ENCODE peak calls at places on chromosomes 13 and 19, in six cellular contexts. One of them, this sample, is unnamed.
A peak's percentile ranks its signal among the peaks of the same experiment; 100 is the strongest.

GRCh38 chr13:94558721-94559120 is 37.2 kb downstream of the TGDS start:
- DNase-seq in tibial nerve: no peak
- DNase-seq in mucosa of descending colon: no peak
- DNase-seq in transverse colon: no peak
- DNase-seq in GM06990: no peak
- DNase-seq in psoas muscle: no peak
- DNase-seq in this sample: no peak

GRCh38 chr13:97273341-97273831 is 51.3 kb downstream of the MBNL2 start:
- DNase-seq in tibial nerve: no peak
- DNase-seq in mucosa of descending colon: no peak
- DNase-seq in transverse colon: no peak
- DNase-seq in GM06990: no peak
- DNase-seq in psoas muscle: no peak
- DNase-seq in this sample: no peak

GRCh38 chr13:43663474-43664090 is 123.2 kb downstream of the ENOX1 start:
- DNase-seq in tibial nerve: no peak
- DNase-seq in mucosa of descending colon: no peak
- DNase-seq in transverse colon: no peak
- DNase-seq in GM06990: no peak
- DNase-seq in psoas muscle: no peak
- DNase-seq in this sample: no peak

GRCh38 chr19:2616741-2617392 is 85.6 kb downstream of the GNG7 start:
- DNase-seq in tibial nerve: no peak
- DNase-seq in mucosa of descending colon: no peak
- DNase-seq in transverse colon: peak; percentile 50
- DNase-seq in GM06990: no peak
- DNase-seq in psoas muscle: no peak
- DNase-seq in this sample: peak; percentile 77

GRCh38 chr13:45162821-45163220 is 38.0 kb downstream of the KCTD4 start:
- DNase-seq in tibial nerve: no peak
- DNase-seq in mucosa of descending colon: no peak
- DNase-seq in transverse colon: no peak
- DNase-seq in GM06990: no peak
- DNase-seq in psoas muscle: no peak
- DNase-seq in this sample: no peak

GRCh38 chr19:5434970-5435641 is 20.1 kb upstream of the ZNRF4 start:
- DNase-seq in tibial nerve: no peak
- DNase-seq in mucosa of descending colon: no peak
- DNase-seq in transverse colon: no peak
- DNase-seq in GM06990: no peak
- DNase-seq in psoas muscle: no peak
- DNase-seq in this sample: no peak

GRCh38 chr13:106104281-106104901 is 431.1 kb downstream of the EFNB2 start:
- DNase-seq in tibial nerve: no peak
- DNase-seq in mucosa of descending colon: no peak
- DNase-seq in transverse colon: no peak
- DNase-seq in GM06990: no peak
- DNase-seq in psoas muscle: no peak
- DNase-seq in this sample: no peak

GRCh38 chr13:43268632-43269031 is 245.2 kb downstream of the DNAJC15 start:
- DNase-seq in tibial nerve: no peak
- DNase-seq in mucosa of descending colon: no peak
- DNase-seq in transverse colon: no peak
- DNase-seq in GM06990: no peak
- DNase-seq in psoas muscle: no peak
- DNase-seq in this sample: no peak

GRCh38 chr13:109706015-109706715 is 80.2 kb downstream of the IRS2 start:
- DNase-seq in tibial nerve: no peak
- DNase-seq in mucosa of descending colon: no peak
- DNase-seq in transverse colon: no peak
- DNase-seq in GM06990: no peak
- DNase-seq in psoas muscle: no peak
- DNase-seq in this sample: no peak

GRCh38 chr13:79663977-79664636 is 183.2 kb downstream of the NDFIP2 start:
- DNase-seq in tibial nerve: no peak
- DNase-seq in mucosa of descending colon: no peak
- DNase-seq in transverse colon: no peak
- DNase-seq in GM06990: no peak
- DNase-seq in psoas muscle: no peak
- DNase-seq in this sample: no peak

GRCh38 chr13:72808917-72809500 is 27.1 kb downstream of the PIBF1 start:
- DNase-seq in tibial nerve: no peak
- DNase-seq in mucosa of descending colon: no peak
- DNase-seq in transverse colon: no peak
- DNase-seq in GM06990: no peak
- DNase-seq in psoas muscle: no peak
- DNase-seq in this sample: no peak

GRCh38 chr19:29583196-29584006 is 22.7 kb upstream of the POP4 start:
- DNase-seq in tibial nerve: no peak
- DNase-seq in mucosa of descending colon: no peak
- DNase-seq in transverse colon: no peak
- DNase-seq in GM06990: no peak
- DNase-seq in psoas muscle: no peak
- DNase-seq in this sample: no peak

GRCh38 chr13:113982296-113982661 is 8.4 kb upstream of the C13orf46 start:
- DNase-seq in tibial nerve: no peak
- DNase-seq in mucosa of descending colon: no peak
- DNase-seq in transverse colon: no peak
- DNase-seq in GM06990: no peak
- DNase-seq in psoas muscle: peak; percentile 39
- DNase-seq in this sample: peak; percentile 56

GRCh38 chr13:109858319-109858718 is 71.9 kb upstream of the IRS2 start:
- DNase-seq in tibial nerve: no peak
- DNase-seq in mucosa of descending colon: no peak
- DNase-seq in transverse colon: no peak
- DNase-seq in GM06990: no peak
- DNase-seq in psoas muscle: no peak
- DNase-seq in this sample: no peak

GRCh38 chr13:22801402-22802003 is 379.3 kb upstream of the SGCG start:
- DNase-seq in tibial nerve: no peak
- DNase-seq in mucosa of descending colon: peak; percentile 24
- DNase-seq in transverse colon: no peak
- DNase-seq in GM06990: no peak
- DNase-seq in psoas muscle: no peak
- DNase-seq in this sample: no peak

GRCh38 chr13:80050252-80050651 is 290.7 kb downstream of the SPRY2 start:
- DNase-seq in tibial nerve: no peak
- DNase-seq in mucosa of descending colon: no peak
- DNase-seq in transverse colon: no peak
- DNase-seq in GM06990: no peak
- DNase-seq in psoas muscle: no peak
- DNase-seq in this sample: no peak

GRCh38 chr13:42894765-42895181 is 97.3 kb downstream of the EPSTI1 start:
- DNase-seq in tibial nerve: no peak
- DNase-seq in mucosa of descending colon: peak; percentile 43
- DNase-seq in transverse colon: no peak
- DNase-seq in GM06990: no peak
- DNase-seq in psoas muscle: no peak
- DNase-seq in this sample: no peak

GRCh38 chr19:52789440-52789839 is 2.8 kb upstream of the ZNF600 start:
- DNase-seq in tibial nerve: no peak
- DNase-seq in mucosa of descending colon: no peak
- DNase-seq in transverse colon: no peak
- DNase-seq in GM06990: no peak
- DNase-seq in psoas muscle: no peak
- DNase-seq in this sample: no peak

GRCh38 chr19:41341669-41342490 is 11.8 kb downstream of the TGFB1 start:
- DNase-seq in tibial nerve: no peak
- DNase-seq in mucosa of descending colon: peak; percentile 68
- DNase-seq in transverse colon: peak; percentile 36
- DNase-seq in GM06990: no peak
- DNase-seq in psoas muscle: no peak
- DNase-seq in this sample: no peak
- TF ChIP-seq CTCF in tibial nerve: no peak
- TF ChIP-seq CTCF in mucosa of descending colon: no peak
- TF ChIP-seq CTCF in transverse colon: peak; percentile 18
- TF ChIP-seq CTCF in GM06990: no peak
- TF ChIP-seq CTCF in psoas muscle: no peak
- TF ChIP-seq CTCF in this sample: no peak

GRCh38 chr13:98390086-98390697 is 186.7 kb downstream of the STK24 start:
- DNase-seq in tibial nerve: no peak
- DNase-seq in mucosa of descending colon: no peak
- DNase-seq in transverse colon: no peak
- DNase-seq in GM06990: no peak
- DNase-seq in psoas muscle: no peak
- DNase-seq in this sample: no peak
- TF ChIP-seq CTCF in tibial nerve: no peak
- TF ChIP-seq CTCF in mucosa of descending colon: no peak
- TF ChIP-seq CTCF in transverse colon: no peak
- TF ChIP-seq CTCF in GM06990: no peak
- TF ChIP-seq CTCF in psoas muscle: no peak
- TF ChIP-seq CTCF in this sample: no peak

GRCh38 chr19:54180691-54181091 is 7.7 kb upstream of the TMC4 start:
- DNase-seq in tibial nerve: no peak
- DNase-seq in mucosa of descending colon: no peak
- DNase-seq in transverse colon: no peak
- DNase-seq in GM06990: no peak
- DNase-seq in psoas muscle: no peak
- DNase-seq in this sample: no peak

GRCh38 chr19:54186351-54186750 is 3.0 kb downstream of the MBOAT7 start:
- DNase-seq in tibial nerve: no peak
- DNase-seq in mucosa of descending colon: peak; percentile 24
- DNase-seq in transverse colon: no peak
- DNase-seq in GM06990: no peak
- DNase-seq in psoas muscle: peak; percentile 23
- DNase-seq in this sample: no peak

GRCh38 chr19:54186934-54187381 is 2.4 kb downstream of the MBOAT7 start:
- DNase-seq in tibial nerve: no peak
- DNase-seq in mucosa of descending colon: peak; percentile 90
- DNase-seq in transverse colon: peak; percentile 90
- DNase-seq in GM06990: no peak
- DNase-seq in psoas muscle: peak; percentile 50
- DNase-seq in this sample: no peak

GRCh38 chr19:54179921-54180452 is 7.0 kb upstream of the TMC4 start:
- DNase-seq in tibial nerve: no peak
- DNase-seq in mucosa of descending colon: peak; percentile 83
- DNase-seq in transverse colon: peak; percentile 79
- DNase-seq in GM06990: no peak
- DNase-seq in psoas muscle: no peak
- DNase-seq in this sample: no peak

GRCh38 chr19:54183431-54183830 is 5.9 kb downstream of the MBOAT7 start:
- DNase-seq in tibial nerve: no peak
- DNase-seq in mucosa of descending colon: no peak
- DNase-seq in transverse colon: no peak
- DNase-seq in GM06990: no peak
- DNase-seq in psoas muscle: peak; percentile 44
- DNase-seq in this sample: no peak
- TF ChIP-seq CTCF in tibial nerve: no peak
- TF ChIP-seq CTCF in mucosa of descending colon: no peak
- TF ChIP-seq CTCF in transverse colon: no peak
- TF ChIP-seq CTCF in GM06990: no peak
- TF ChIP-seq CTCF in psoas muscle: no peak
- TF ChIP-seq CTCF in this sample: no peak

DNA sequence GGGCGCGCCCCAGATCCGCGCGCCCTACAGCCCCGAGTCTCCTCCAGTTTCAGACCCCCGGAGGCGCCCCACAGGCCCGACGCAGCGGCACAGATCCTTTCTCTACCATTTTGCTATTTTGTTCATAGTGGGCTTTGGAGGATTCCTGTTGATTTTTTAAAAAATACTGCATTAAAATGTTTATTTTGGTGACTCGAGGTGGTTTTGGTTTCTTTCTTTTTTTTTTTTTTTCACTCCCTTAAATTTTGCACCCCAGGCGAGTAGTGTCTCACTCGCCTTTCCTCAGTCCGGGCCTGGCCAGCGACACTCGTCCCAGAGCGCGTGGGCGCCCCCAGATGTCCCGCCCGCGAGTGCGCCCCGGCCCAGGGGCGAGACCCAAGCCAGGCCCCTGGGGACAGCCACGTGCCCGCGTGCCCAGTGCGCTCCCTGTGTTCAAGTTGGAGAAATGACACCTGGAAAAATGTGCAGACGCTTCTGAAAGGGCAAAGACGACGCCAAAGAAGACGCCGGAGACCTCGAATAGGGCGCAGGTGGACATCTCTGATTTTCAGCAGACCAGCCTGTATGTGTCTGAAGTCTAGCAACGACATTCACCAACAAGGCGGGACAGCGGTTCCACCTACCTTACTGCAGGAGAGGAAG is 478 bp upstream of the INSR start:
- DNase-seq in tibial nerve: peak; percentile 54
- DNase-seq in mucosa of descending colon: peak; percentile 75
- DNase-seq in transverse colon: peak; percentile 83
- DNase-seq in GM06990: peak; percentile 81
- DNase-seq in psoas muscle: peak; percentile 93
- DNase-seq in this sample: peak; percentile 85
- TF ChIP-seq CTCF in tibial nerve: peak; percentile 13
- TF ChIP-seq CTCF in mucosa of descending colon: peak; percentile 24
- TF ChIP-seq CTCF in transverse colon: peak; percentile 37
- TF ChIP-seq CTCF in GM06990: peak; percentile 49
- TF ChIP-seq CTCF in psoas muscle: peak; percentile 41
- TF ChIP-seq CTCF in this sample: peak; percentile 31

GRCh38 chr13:85879014-85879413 is 79.8 kb upstream of the SLITRK6 start:
- DNase-seq in tibial nerve: no peak
- DNase-seq in mucosa of descending colon: no peak
- DNase-seq in transverse colon: no peak
- DNase-seq in GM06990: no peak
- DNase-seq in psoas muscle: no peak
- DNase-seq in this sample: no peak
- TF ChIP-seq CTCF in tibial nerve: no peak
- TF ChIP-seq CTCF in mucosa of descending colon: no peak
- TF ChIP-seq CTCF in transverse colon: no peak
- TF ChIP-seq CTCF in GM06990: no peak
- TF ChIP-seq CTCF in psoas muscle: no peak
- TF ChIP-seq CTCF in this sample: no peak

GRCh38 chr19:3969435-3970312 is 1.2 kb downstream of the DAPK3 start:
- DNase-seq in tibial nerve: no peak
- DNase-seq in mucosa of descending colon: no peak
- DNase-seq in transverse colon: no peak
- DNase-seq in GM06990: no peak
- DNase-seq in psoas muscle: peak; percentile 78
- DNase-seq in this sample: peak; percentile 80
- TF ChIP-seq CTCF in tibial nerve: no peak
- TF ChIP-seq CTCF in mucosa of descending colon: no peak
- TF ChIP-seq CTCF in transverse colon: no peak
- TF ChIP-seq CTCF in GM06990: no peak
- TF ChIP-seq CTCF in psoas muscle: no peak
- TF ChIP-seq CTCF in this sample: no peak

GRCh38 chr13:100518394-100519062 is 70.1 kb downstream of the GGACT start:
- DNase-seq in tibial nerve: no peak
- DNase-seq in mucosa of descending colon: no peak
- DNase-seq in transverse colon: no peak
- DNase-seq in GM06990: no peak
- DNase-seq in psoas muscle: no peak
- DNase-seq in this sample: no peak
- TF ChIP-seq CTCF in tibial nerve: no peak
- TF ChIP-seq CTCF in mucosa of descending colon: no peak
- TF ChIP-seq CTCF in transverse colon: no peak
- TF ChIP-seq CTCF in GM06990: no peak
- TF ChIP-seq CTCF in psoas muscle: no peak
- TF ChIP-seq CTCF in this sample: no peak

DNA sequence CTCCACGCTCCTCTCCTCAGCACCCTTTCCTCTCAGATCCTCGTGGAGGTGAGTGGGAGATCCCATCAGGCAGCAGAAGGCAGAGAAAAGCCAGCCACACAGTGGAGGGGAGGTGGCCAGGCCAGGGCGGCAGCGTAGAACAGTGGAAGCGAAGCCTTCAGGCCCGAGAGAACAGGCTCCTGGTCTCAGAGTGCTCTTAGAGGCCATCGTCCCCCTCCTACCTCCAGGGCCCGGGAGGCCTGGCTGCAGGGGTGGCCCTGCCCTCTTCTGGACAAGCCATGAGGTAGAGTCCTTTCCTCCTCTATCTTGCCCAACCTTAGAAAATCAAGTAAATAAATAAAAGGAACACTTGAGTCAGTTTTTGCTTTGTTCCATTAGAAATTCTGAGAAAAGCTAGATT is 202.0 kb downstream of the KATNAL1 start:
- DNase-seq in tibial nerve: no peak
- DNase-seq in mucosa of descending colon: no peak
- DNase-seq in transverse colon: no peak
- DNase-seq in GM06990: no peak
- DNase-seq in psoas muscle: no peak
- DNase-seq in this sample: no peak
- TF ChIP-seq CTCF in tibial nerve: no peak
- TF ChIP-seq CTCF in mucosa of descending colon: no peak
- TF ChIP-seq CTCF in transverse colon: no peak
- TF ChIP-seq CTCF in GM06990: no peak
- TF ChIP-seq CTCF in psoas muscle: no peak
- TF ChIP-seq CTCF in this sample: no peak

This sample was measured in sigmoid colon.